ENCODE peak calls at places on chromosomes 4 and X, in eight cellular contexts. One of them, this sample, is unnamed.

GRCh38 chr4:65416875-65417274 is 253.4 kb downstream of the EPHA5 start:
- DNase-seq in fibroblast of lung: peak; percentile 58
- DNase-seq in GM12865: no peak
- DNase-seq in GM13977: no peak
- DNase-seq in WTC11: no peak
- DNase-seq in endodermal cell: peak; percentile 67
- DNase-seq in transverse colon: peak; percentile 17
- DNase-seq in glutamatergic neuron: peak; percentile 65
- DNase-seq in this sample: no peak

GRCh38 chrX:18426004-18426320 is 554 bp downstream of the CDKL5 start:
- DNase-seq in glutamatergic neuron: peak; percentile 22
- DNase-seq in endodermal cell: no peak
- DNase-seq in GM12865: peak; percentile 3
- DNase-seq in GM13977: no peak
- DNase-seq in WTC11: peak; percentile 22
- DNase-seq in transverse colon: no peak
- DNase-seq in fibroblast of lung: no peak
- DNase-seq in this sample: no peak

GRCh38 chrX:43809463-43809862 is 72.8 kb downstream of the MAOB start:
- DNase-seq in transverse colon: no peak
- DNase-seq in glutamatergic neuron: no peak
- DNase-seq in WTC11: no peak
- DNase-seq in fibroblast of lung: peak; percentile 50
- DNase-seq in GM13977: no peak
- DNase-seq in endodermal cell: no peak
- DNase-seq in GM12865: no peak
- DNase-seq in this sample: no peak

GRCh38 chrX:102985182-102985581 is 48.1 kb downstream of the RAB40AL start:
- DNase-seq in fibroblast of lung: no peak
- DNase-seq in glutamatergic neuron: no peak
- DNase-seq in endodermal cell: no peak
- DNase-seq in GM12865: no peak
- DNase-seq in WTC11: no peak
- DNase-seq in GM13977: no peak
- DNase-seq in transverse colon: no peak
- DNase-seq in this sample: no peak

GRCh38 chrX:139759637-139760036 is 51.7 kb upstream of the MCF2 start:
- DNase-seq in transverse colon: no peak
- DNase-seq in endodermal cell: peak; percentile 66
- DNase-seq in glutamatergic neuron: no peak
- DNase-seq in WTC11: no peak
- DNase-seq in GM13977: no peak
- DNase-seq in GM12865: peak; percentile 27
- DNase-seq in fibroblast of lung: peak; percentile 14
- DNase-seq in this sample: no peak

GRCh38 chr4:186658657-186659056 is 65.0 kb downstream of the FAT1 start:
- DNase-seq in glutamatergic neuron: no peak
- DNase-seq in transverse colon: no peak
- DNase-seq in GM12865: no peak
- DNase-seq in GM13977: no peak
- DNase-seq in endodermal cell: no peak
- DNase-seq in fibroblast of lung: no peak
- DNase-seq in WTC11: no peak
- DNase-seq in this sample: no peak

GRCh38 chr4:141046255-141046654 is 87.0 kb downstream of the RNF150 start:
- DNase-seq in transverse colon: no peak
- DNase-seq in GM12865: no peak
- DNase-seq in glutamatergic neuron: no peak
- DNase-seq in fibroblast of lung: peak; percentile 100
- DNase-seq in WTC11: no peak
- DNase-seq in endodermal cell: no peak
- DNase-seq in GM13977: no peak
- DNase-seq in this sample: no peak

GRCh38 chr4:168551945-168552695 is 55.3 kb downstream of the PALLD start:
- DNase-seq in WTC11: no peak
- DNase-seq in glutamatergic neuron: no peak
- DNase-seq in GM12865: no peak
- DNase-seq in transverse colon: no peak
- DNase-seq in fibroblast of lung: no peak
- DNase-seq in endodermal cell: no peak
- DNase-seq in GM13977: no peak
- DNase-seq in this sample: no peak

GRCh38 chrX:85243761-85244410 is at the start of the genes SATL1 and ZNF711:
- DNase-seq in WTC11: peak; percentile 74
- DNase-seq in fibroblast of lung: peak; percentile 73
- DNase-seq in transverse colon: peak; percentile 54
- DNase-seq in endodermal cell: peak; percentile 91
- DNase-seq in GM12865: peak; percentile 2
- DNase-seq in glutamatergic neuron: peak; percentile 79
- DNase-seq in GM13977: peak; percentile 56
- DNase-seq in this sample: peak; percentile 36

GRCh38 chr4:56315543-56315942 is 71.7 kb downstream of the AASDH start:
- DNase-seq in glutamatergic neuron: no peak
- DNase-seq in transverse colon: no peak
- DNase-seq in fibroblast of lung: no peak
- DNase-seq in GM13977: no peak
- DNase-seq in WTC11: no peak
- DNase-seq in GM12865: no peak
- DNase-seq in endodermal cell: no peak
- DNase-seq in this sample: no peak

GRCh38 chrX:80747832-80748231 is 61.8 kb downstream of the BRWD3 start:
- DNase-seq in glutamatergic neuron: no peak
- DNase-seq in endodermal cell: no peak
- DNase-seq in WTC11: no peak
- DNase-seq in GM12865: peak; percentile 10
- DNase-seq in GM13977: no peak
- DNase-seq in fibroblast of lung: peak; percentile 24
- DNase-seq in transverse colon: no peak
- DNase-seq in this sample: no peak

GRCh38 chrX:67585401-67585800 is 41.6 kb downstream of the AR start:
- DNase-seq in endodermal cell: no peak
- DNase-seq in WTC11: no peak
- DNase-seq in GM12865: no peak
- DNase-seq in glutamatergic neuron: no peak
- DNase-seq in fibroblast of lung: no peak
- DNase-seq in transverse colon: no peak
- DNase-seq in GM13977: no peak
- DNase-seq in this sample: no peak

DNA sequence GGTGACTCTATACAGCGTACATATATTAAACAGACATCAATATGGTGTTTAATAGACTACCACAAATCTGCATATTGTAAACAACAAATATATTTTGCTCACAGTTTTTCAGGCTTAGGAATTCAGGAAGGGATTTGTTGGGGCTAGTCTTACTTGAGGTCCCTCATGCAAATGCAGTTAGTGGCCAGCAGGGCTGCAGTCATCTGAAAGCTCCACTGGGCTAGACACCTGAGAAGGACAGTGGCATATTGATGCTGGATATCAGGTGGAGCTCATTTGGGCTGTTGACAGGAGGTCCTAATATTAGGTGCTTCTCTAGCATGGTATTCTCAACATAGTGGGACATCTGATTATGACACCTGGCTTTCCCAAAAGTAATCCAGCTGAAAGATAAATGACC is 493.8 kb upstream of the PABPC4L start:
- DNase-seq in transverse colon: no peak
- DNase-seq in glutamatergic neuron: no peak
- DNase-seq in endodermal cell: no peak
- DNase-seq in fibroblast of lung: no peak
- DNase-seq in GM13977: no peak
- DNase-seq in WTC11: no peak
- DNase-seq in GM12865: no peak
- DNase-seq in this sample: no peak
- TF ChIP-seq CTCF in transverse colon: no peak
- TF ChIP-seq CTCF in glutamatergic neuron: peak; percentile 33
- TF ChIP-seq CTCF in endodermal cell: peak; percentile 62
- TF ChIP-seq CTCF in fibroblast of lung: no peak
- TF ChIP-seq CTCF in GM13977: no peak
- TF ChIP-seq CTCF in WTC11: no peak
- TF ChIP-seq CTCF in GM12865: no peak
- TF ChIP-seq CTCF in this sample: no peak

DNA sequence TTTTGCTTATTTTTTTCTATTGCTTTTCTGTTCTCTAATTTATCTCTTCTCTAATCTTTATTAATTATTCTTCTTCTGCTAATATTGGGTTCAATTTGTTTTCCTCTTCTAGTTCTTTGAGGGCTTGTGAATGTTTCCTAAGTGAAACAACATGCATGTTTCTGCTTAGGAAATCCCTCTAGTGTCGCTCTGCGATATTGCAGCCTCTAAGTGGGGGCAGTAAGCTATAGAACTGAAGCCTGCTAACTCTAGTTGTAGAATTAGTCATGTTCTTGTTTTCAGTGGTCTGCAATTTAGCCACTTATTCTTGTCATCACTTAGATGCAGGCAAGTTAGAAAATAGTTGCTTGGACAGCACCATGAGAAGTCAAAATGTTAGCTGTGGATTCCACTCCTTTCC is 222.6 kb downstream of the SPIN4 start:
- DNase-seq in GM13977: peak; percentile 11
- DNase-seq in transverse colon: no peak
- DNase-seq in fibroblast of lung: peak; percentile 1
- DNase-seq in glutamatergic neuron: peak; percentile 11
- DNase-seq in GM12865: peak; percentile 63
- DNase-seq in WTC11: peak; percentile 14
- DNase-seq in endodermal cell: peak; percentile 62
- DNase-seq in this sample: no peak
- TF ChIP-seq CTCF in GM13977: peak; percentile 58
- TF ChIP-seq CTCF in transverse colon: peak; percentile 39
- TF ChIP-seq CTCF in fibroblast of lung: no peak
- TF ChIP-seq CTCF in glutamatergic neuron: peak; percentile 11
- TF ChIP-seq CTCF in GM12865: peak; percentile 41
- TF ChIP-seq CTCF in WTC11: peak; percentile 21
- TF ChIP-seq CTCF in endodermal cell: peak; percentile 73
- TF ChIP-seq CTCF in this sample: peak; percentile 60

GRCh38 chrX:134758652-134759051 is 100.4 kb upstream of the PLAC1 start:
- DNase-seq in endodermal cell: no peak
- DNase-seq in glutamatergic neuron: no peak
- DNase-seq in fibroblast of lung: no peak
- DNase-seq in transverse colon: no peak
- DNase-seq in GM13977: no peak
- DNase-seq in GM12865: no peak
- DNase-seq in WTC11: no peak
- DNase-seq in this sample: no peak

GRCh38 chrX:134752558-134752957 is 94.3 kb upstream of the PLAC1 start:
- DNase-seq in WTC11: no peak
- DNase-seq in GM13977: no peak
- DNase-seq in transverse colon: no peak
- DNase-seq in fibroblast of lung: no peak
- DNase-seq in glutamatergic neuron: no peak
- DNase-seq in endodermal cell: no peak
- DNase-seq in GM12865: no peak
- DNase-seq in this sample: no peak

GRCh38 chrX:134749651-134750450 is 91.6 kb upstream of the PLAC1 start:
- DNase-seq in GM12865: no peak
- DNase-seq in fibroblast of lung: no peak
- DNase-seq in GM13977: no peak
- DNase-seq in glutamatergic neuron: no peak
- DNase-seq in endodermal cell: no peak
- DNase-seq in WTC11: no peak
- DNase-seq in transverse colon: no peak
- DNase-seq in this sample: no peak

GRCh38 chrX:134753185-134754008 is 95.1 kb upstream of the PLAC1 start:
- DNase-seq in transverse colon: no peak
- DNase-seq in glutamatergic neuron: no peak
- DNase-seq in GM13977: no peak
- DNase-seq in WTC11: no peak
- DNase-seq in GM12865: peak; percentile 3
- DNase-seq in fibroblast of lung: peak; percentile 36
- DNase-seq in endodermal cell: no peak
- DNase-seq in this sample: no peak
- TF ChIP-seq CTCF in transverse colon: no peak
- TF ChIP-seq CTCF in glutamatergic neuron: no peak
- TF ChIP-seq CTCF in GM13977: no peak
- TF ChIP-seq CTCF in WTC11: no peak
- TF ChIP-seq CTCF in GM12865: no peak
- TF ChIP-seq CTCF in fibroblast of lung: peak; percentile 22
- TF ChIP-seq CTCF in endodermal cell: no peak
- TF ChIP-seq CTCF in this sample: no peak

GRCh38 chrX:155086202-155086840 is 15.0 kb downstream of the BRCC3 start:
- DNase-seq in GM12865: peak; percentile 35
- DNase-seq in WTC11: peak; percentile 69
- DNase-seq in endodermal cell: peak; percentile 85
- DNase-seq in transverse colon: peak; percentile 30
- DNase-seq in fibroblast of lung: no peak
- DNase-seq in glutamatergic neuron: peak; percentile 38
- DNase-seq in GM13977: no peak
- DNase-seq in this sample: no peak
- TF ChIP-seq CTCF in GM12865: peak; percentile 25
- TF ChIP-seq CTCF in WTC11: peak; percentile 46
- TF ChIP-seq CTCF in endodermal cell: peak; percentile 75
- TF ChIP-seq CTCF in transverse colon: peak; percentile 52
- TF ChIP-seq CTCF in fibroblast of lung: peak; percentile 50
- TF ChIP-seq CTCF in glutamatergic neuron: no peak
- TF ChIP-seq CTCF in GM13977: peak; percentile 59
- TF ChIP-seq CTCF in this sample: peak; percentile 46

GRCh38 chr4:5462896-5463295 is 245.5 kb downstream of the EVC2 start:
- DNase-seq in WTC11: no peak
- DNase-seq in GM13977: no peak
- DNase-seq in GM12865: no peak
- DNase-seq in fibroblast of lung: no peak
- DNase-seq in glutamatergic neuron: no peak
- DNase-seq in endodermal cell: no peak
- DNase-seq in transverse colon: no peak
- DNase-seq in this sample: no peak

GRCh38 chr4:5460106-5460801 is 248.1 kb downstream of the EVC2 start:
- DNase-seq in GM13977: peak; percentile 35
- DNase-seq in WTC11: peak; percentile 66
- DNase-seq in glutamatergic neuron: peak; percentile 65
- DNase-seq in GM12865: peak; percentile 28
- DNase-seq in transverse colon: no peak
- DNase-seq in fibroblast of lung: peak; percentile 25
- DNase-seq in endodermal cell: peak; percentile 84
- DNase-seq in this sample: no peak

GRCh38 chr4:5463361-5463760 is 245.0 kb downstream of the EVC2 start:
- DNase-seq in glutamatergic neuron: no peak
- DNase-seq in transverse colon: no peak
- DNase-seq in fibroblast of lung: no peak
- DNase-seq in WTC11: no peak
- DNase-seq in GM12865: no peak
- DNase-seq in endodermal cell: no peak
- DNase-seq in GM13977: no peak
- DNase-seq in this sample: no peak

GRCh38 chr4:5462254-5462835 is 246.0 kb downstream of the EVC2 start:
- DNase-seq in fibroblast of lung: no peak
- DNase-seq in endodermal cell: no peak
- DNase-seq in glutamatergic neuron: no peak
- DNase-seq in transverse colon: no peak
- DNase-seq in WTC11: no peak
- DNase-seq in GM13977: no peak
- DNase-seq in GM12865: no peak
- DNase-seq in this sample: no peak

DNA sequence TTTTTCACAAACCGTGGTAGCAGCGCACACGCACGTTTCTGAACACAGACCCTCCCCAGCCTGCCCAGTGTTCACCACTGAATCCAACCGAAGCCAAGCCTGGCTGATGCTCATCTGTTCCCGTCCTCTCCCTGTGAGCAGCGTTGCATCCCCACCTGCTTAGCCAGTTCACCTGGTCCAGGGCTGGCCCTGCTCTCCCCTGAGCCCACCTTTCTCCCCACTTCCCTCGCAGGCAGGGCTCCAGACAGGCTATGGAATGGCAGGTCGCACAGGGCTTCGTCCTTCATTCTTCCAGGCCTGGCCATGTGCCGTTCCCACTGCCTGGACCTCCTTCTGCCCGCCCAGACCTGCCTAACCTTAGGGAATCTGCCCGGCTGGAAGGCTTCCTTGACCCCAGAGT is 246.9 kb downstream of the EVC2 start:
- DNase-seq in fibroblast of lung: no peak
- DNase-seq in endodermal cell: no peak
- DNase-seq in transverse colon: no peak
- DNase-seq in glutamatergic neuron: no peak
- DNase-seq in GM13977: no peak
- DNase-seq in GM12865: no peak
- DNase-seq in WTC11: no peak
- DNase-seq in this sample: no peak
- TF ChIP-seq CTCF in fibroblast of lung: no peak
- TF ChIP-seq CTCF in endodermal cell: no peak
- TF ChIP-seq CTCF in transverse colon: no peak
- TF ChIP-seq CTCF in glutamatergic neuron: no peak
- TF ChIP-seq CTCF in GM13977: no peak
- TF ChIP-seq CTCF in GM12865: no peak
- TF ChIP-seq CTCF in WTC11: no peak
- TF ChIP-seq CTCF in this sample: no peak